ENCODE peak calls at places on chromosomes 1 and 21, in nine cellular contexts. P, Q, W, Z, U, L, E, T and I are unnamed samples.
A peak's percentile ranks its signal among the peaks of the same experiment; 100 is the strongest.

GRCh38 chr1:2495546-2495945 is 19.5 kb downstream of the PLCH2 start:
- DNase-seq in E (no peak), U (no peak), Q (no peak), L (no peak), T (no peak), Z (no peak), P (no peak), W (no peak), I (no peak)

GRCh38 chr1:18666317-18666920 is 35.8 kb downstream of the PAX7 start:
- DNase-seq in Q (no peak), Z (no peak), W (no peak), E (no peak), T (no peak), P (peak; percentile 20), L (no peak), U (no peak), I (no peak)

GRCh38 chr1:229887043-229887822 is 179.8 kb upstream of the GALNT2 start:
- DNase-seq in U (no peak), Z (no peak), W (no peak), L (no peak), Q (no peak), T (no peak), E (no peak), P (no peak), I (no peak)

GRCh38 chr21:38669186-38669585 is 136.5 kb upstream of the ETS2 start:
- DNase-seq in Z (peak; percentile 40), E (no peak), U (no peak), W (no peak), P (no peak), T (no peak), Q (peak; percentile 8), L (no peak), I (no peak)

GRCh38 chr1:204321665-204322064 is 38.1 kb downstream of the PLEKHA6 start:
- DNase-seq in Q (no peak), E (no peak), W (no peak), P (no peak), U (no peak), T (no peak), L (no peak), Z (no peak), I (no peak)

GRCh38 chr21:46538262-46538661 is 66.6 kb downstream of the S100B start:
- DNase-seq in L (no peak), T (no peak), Q (no peak), W (no peak), U (no peak), E (no peak), Z (no peak), P (no peak), I (no peak)

GRCh38 chr1:234756066-234756783 is 146.2 kb upstream of the IRF2BP2 start:
- DNase-seq in E (no peak), W (no peak), T (no peak), L (no peak), Z (no peak), U (no peak), Q (peak; percentile 53), P (peak; percentile 43), I (no peak)

GRCh38 chr1:95685091-95685490 is 451.1 kb downstream of the RWDD3 start:
- DNase-seq in T (no peak), Z (no peak), U (no peak), E (no peak), P (no peak), W (peak; percentile 30), L (no peak), Q (no peak), I (no peak)

GRCh38 chr1:121516279-121516967 is 331.6 kb downstream of the SRGAP2C start:
- DNase-seq in L (no peak), T (no peak), P (peak; percentile 19), W (no peak), Z (no peak), E (no peak), Q (no peak), U (peak; percentile 1), I (peak; percentile 29)

GRCh38 chr1:33060579-33061083 is 20.3 kb upstream of the AZIN2 start:
- DNase-seq in E (peak; percentile 85), U (no peak), T (peak; percentile 56), Q (peak; percentile 95), L (no peak), P (no peak), Z (no peak), W (no peak), I (no peak)

GRCh38 chr1:87399264-87399663 is 70.6 kb downstream of the LMO4 start:
- DNase-seq in Q (no peak), P (no peak), E (no peak), U (no peak), Z (no peak), W (no peak), T (no peak), L (no peak), I (no peak)

GRCh38 chr1:1066403-1067283 is 7.5 kb downstream of the RNF223 start:
- DNase-seq in L (no peak), Z (no peak), U (no peak), W (no peak), P (no peak), E (no peak), T (no peak), Q (no peak), I (no peak)

GRCh38 chr1:108831225-108831624 is 25.7 kb downstream of the AKNAD1 start:
- DNase-seq in Q (peak; percentile 65), U (no peak), W (no peak), Z (no peak), P (no peak), E (peak; percentile 57), L (no peak), T (no peak), I (no peak)

GRCh38 chr1:36084502-36085115 is 715 bp downstream of the TEKT2 start:
- DNase-seq in Z (no peak), Q (no peak), E (no peak), U (no peak), T (no peak), W (no peak), L (no peak), P (no peak), I (no peak)

GRCh38 chr1:55869050-55869449 is 653.9 kb upstream of the USP24 start:
- DNase-seq in L (no peak), P (no peak), Q (peak; percentile 4), Z (no peak), U (no peak), W (no peak), E (no peak), T (no peak), I (no peak)

GRCh38 chr1:226677121-226678020 is 61.7 kb downstream of the ITPKB start:
- DNase-seq in E (peak; percentile 72), U (peak; percentile 77), W (no peak), Z (no peak), Q (peak; percentile 43), T (peak; percentile 74), L (peak; percentile 63), P (peak; percentile 72), I (peak; percentile 70)

GRCh38 chr1:2985694-2986548 is 35.3 kb upstream of the ACTRT2 start:
- DNase-seq in L (no peak), Z (no peak), P (no peak), Q (no peak), E (no peak), U (no peak), T (no peak), W (no peak), I (no peak)

GRCh38 chr1:152159144-152159543 is at the start of gene RPTN:
- DNase-seq in U (no peak), L (no peak), Q (no peak), P (no peak), T (no peak), Z (no peak), W (no peak), E (no peak), I (no peak)

GRCh38 chr1:27099154-27099903 is 55.6 kb downstream of the SLC9A1 start:
- DNase-seq in T (no peak), Q (peak; percentile 73), L (no peak), E (peak; percentile 68), Z (no peak), U (no peak), P (no peak), W (peak; percentile 35), I (no peak)

GRCh38 chr1:31372961-31373896 is at the start of gene FABP3:
- DNase-seq in E (peak; percentile 70), P (peak; percentile 13), T (peak; percentile 78), Q (peak; percentile 50), U (no peak), L (peak; percentile 34), W (no peak), Z (peak; percentile 92), I (no peak)

GRCh38 chr1:11804666-11805453 is 904 bp downstream of the MTHFR start:
- DNase-seq in E (peak; percentile 28), W (no peak), L (no peak), P (no peak), Z (no peak), T (no peak), U (peak; percentile 15), Q (peak; percentile 20), I (peak; percentile 24)

GRCh38 chr1:18643154-18644012 is 12.7 kb downstream of the PAX7 start:
- DNase-seq in Z (peak; percentile 63), Q (no peak), E (no peak), T (no peak), W (no peak), L (no peak), U (no peak), P (no peak), I (no peak)

GRCh38 chr21:33844104-33844889 is 71.3 kb downstream of the ATP5PO start:
- DNase-seq in E (no peak), P (no peak), T (no peak), Q (no peak), L (no peak), W (no peak), U (no peak), Z (no peak), I (no peak)

GRCh38 chr1:208654241-208654640 is 410.1 kb upstream of the PLXNA2 start:
- DNase-seq in Q (peak; percentile 5), Z (peak; percentile 16), W (no peak), E (peak; percentile 5), U (no peak), L (no peak), T (no peak), P (no peak), I (no peak)

GRCh38 chr1:20483833-20484525 is 2.0 kb downstream of the CAMK2N1 start:
- DNase-seq in W (no peak), Z (peak; percentile 43), Q (no peak), T (peak; percentile 65), E (no peak), L (no peak), U (no peak), P (no peak), I (no peak)

GRCh38 chr1:12615916-12616708 is 1.9 kb downstream of the DHRS3 start:
- DNase-seq in Z (peak; percentile 64), P (no peak), L (no peak), E (no peak), T (no peak), W (no peak), Q (no peak), U (no peak), I (no peak)

GRCh38 chr1:25458550-25459298 is 28.0 kb downstream of the MACO1 start:
- DNase-seq in L (no peak), T (no peak), Z (no peak), W (no peak), P (no peak), Q (peak; percentile 51), E (no peak), U (no peak), I (no peak)

GRCh38 chr1:1402081-1402900 is 3.2 kb upstream of the CCNL2 start:
- DNase-seq in T (no peak), Q (peak; percentile 46), Z (peak; percentile 43), P (no peak), W (no peak), L (no peak), U (no peak), E (peak; percentile 47), I (no peak)

GRCh38 chr1:93344886-93345632 is 648 bp upstream of the DR1 start:
- DNase-seq in E (no peak), T (no peak), W (no peak), P (no peak), Q (no peak), L (no peak), U (peak; percentile 2), Z (no peak), I (no peak)

GRCh38 chr1:167258858-167259257 is 38.2 kb downstream of the POU2F1 start:
- DNase-seq in Z (no peak), P (no peak), E (no peak), L (no peak), Q (no peak), U (no peak), T (no peak), W (no peak), I (no peak)

GRCh38 chr21:28215214-28215954 is 777.3 kb downstream of the LTN1 start:
- DNase-seq in E (peak; percentile 54), P (no peak), Q (peak; percentile 69), Z (no peak), W (no peak), L (no peak), T (no peak), U (no peak), I (no peak)